ENCODE peak calls at places on chromosomes 5 and 9, in nine cellular contexts. D, M, U, X, K, B, E, Q and Z are unnamed samples.

GRCh38 chr9:112120471-112120925 is 54.6 kb downstream of the SUSD1 start:
- DNase-seq in B (no peak), Q (no peak), D (no peak), E (no peak), K (peak), U (no peak), X (no peak), M (no peak), Z (no peak)

GRCh38 chr5:1655496-1656270 is 131.9 kb upstream of the LPCAT1 start:
- DNase-seq in X (no peak), E (no peak), Q (no peak), B (no peak), D (peak), K (no peak), M (peak), U (no peak), Z (peak)

GRCh38 chr5:93289915-93290314 is 291.1 kb downstream of the NR2F1-AS1 start:
- DNase-seq in B (no peak), E (no peak), D (no peak), Q (no peak), K (no peak), U (no peak), M (no peak), X (no peak), Z (no peak)

GRCh38 chr5:62376064-62376463 is 27.6 kb downstream of the DIMT1 start:
- DNase-seq in E (no peak), U (no peak), B (no peak), Q (no peak), D (no peak), M (no peak), X (no peak), K (no peak), Z (no peak)

GRCh38 chr5:115530426-115530825 is 14.1 kb downstream of the FEM1C start:
- DNase-seq in M (no peak), Q (no peak), D (no peak), X (no peak), K (peak), U (no peak), B (no peak), E (no peak), Z (no peak)

GRCh38 chr9:4170231-4170630 is 129.6 kb downstream of the GLIS3 start:
- DNase-seq in U (no peak), X (no peak), K (peak), E (no peak), D (no peak), M (no peak), Q (no peak), B (no peak), Z (no peak)

GRCh38 chr9:20898885-20899554 is 132.4 kb downstream of the HACD4 start:
- DNase-seq in Q (no peak), K (peak), U (no peak), B (no peak), M (no peak), E (no peak), X (no peak), D (no peak), Z (no peak)

GRCh38 chr5:80798166-80798565 is 143.4 kb upstream of the DHFR start:
- DNase-seq in E (no peak), K (no peak), D (no peak), M (no peak), U (no peak), Q (no peak), B (no peak), X (no peak), Z (no peak)

GRCh38 chr5:75948441-75948840 is 134.7 kb upstream of the SV2C start:
- DNase-seq in X (no peak), U (no peak), Q (no peak), K (no peak), M (no peak), D (no peak), B (no peak), E (no peak), Z (no peak)

GRCh38 chr9:84697494-84698114 is 28.1 kb downstream of the NTRK2 start:
- DNase-seq in K (peak), E (no peak), U (peak), Q (peak), B (peak), M (peak), D (peak), X (peak), Z (peak)

GRCh38 chr9:70421272-70422180 is 7.1 kb upstream of the KLF9 start:
- DNase-seq in B (no peak), X (peak), K (peak), E (no peak), U (no peak), Q (no peak), M (no peak), D (no peak), Z (no peak)

GRCh38 chr5:56048124-56048523 is 53.4 kb upstream of the IL6ST start:
- DNase-seq in Q (no peak), E (no peak), U (no peak), B (no peak), D (no peak), K (no peak), M (no peak), X (no peak), Z (no peak)

GRCh38 chr5:88687253-88687955 is 195.6 kb downstream of the MEF2C start:
- DNase-seq in M (no peak), X (no peak), E (no peak), D (no peak), U (no peak), B (no peak), K (peak), Q (no peak), Z (no peak)

GRCh38 chr9:2336055-2336454 is 285.5 kb upstream of the VLDLR start:
- DNase-seq in U (no peak), K (peak), D (no peak), B (no peak), X (no peak), E (no peak), Q (no peak), M (no peak), Z (no peak)

GRCh38 chr5:179113945-179114641 is 53.9 kb downstream of the ZNF354C start:
- DNase-seq in K (no peak), Q (no peak), B (peak), D (no peak), M (peak), U (no peak), X (no peak), E (no peak), Z (no peak)

GRCh38 chr9:120692901-120693573 is 21.2 kb downstream of the MEGF9 start:
- DNase-seq in M (no peak), D (no peak), Q (no peak), X (no peak), K (no peak), U (no peak), E (peak), B (no peak), Z (no peak)

GRCh38 chr9:110797611-110798010 is 129.0 kb downstream of the MUSK start:
- DNase-seq in K (peak), D (no peak), E (no peak), B (no peak), M (no peak), U (no peak), Q (no peak), X (no peak), Z (no peak)

GRCh38 chr5:134133213-134133994 is 18.9 kb downstream of the TCF7 start:
- DNase-seq in E (no peak), B (peak), D (no peak), K (no peak), Q (no peak), X (peak), M (peak), U (no peak), Z (peak)

GRCh38 chr5:55671975-55672374 is 40.1 kb downstream of the SLC38A9 start:
- DNase-seq in U (no peak), X (no peak), Q (no peak), E (no peak), M (no peak), K (no peak), D (no peak), B (no peak), Z (no peak)

GRCh38 chr5:139711067-139711851 is 63.1 kb downstream of the CXXC5 start:
- DNase-seq in D (peak), K (peak), Q (no peak), B (peak), U (peak), E (no peak), X (no peak), M (no peak), Z (peak)

GRCh38 chr9:18504707-18505106 is 30.8 kb downstream of the ADAMTSL1 start:
- DNase-seq in B (peak), Q (peak), X (no peak), U (no peak), D (peak), M (no peak), K (no peak), E (no peak), Z (no peak)

GRCh38 chr9:20988916-20989315 is 42.5 kb downstream of the HACD4 start:
- DNase-seq in U (no peak), D (no peak), E (no peak), X (no peak), K (no peak), M (no peak), B (no peak), Q (no peak), Z (no peak)